ENCODE peak calls at places on chromosomes 11 and 22, in four cellular contexts. X is lower lobe of right lung, R is lung, T is AG09309. H is an unnamed sample.

GRCh38 chr11:10392680-10393079 is 62.4 kb upstream of the AMPD3 start:
- DNase-seq in T (no peak), X (no peak), R (no peak), H (no peak)

GRCh38 chr11:39668640-39669039 is 1790.8 kb downstream of the LRRC4C start:
- DNase-seq in R (no peak), X (no peak), T (no peak), H (no peak)

GRCh38 chr22:50569041-50569459 is 6.3 kb upstream of the SYCE3 start:
- DNase-seq in R (no peak), X (peak), T (no peak), H (no peak)

GRCh38 chr11:125070699-125071254 is 7.7 kb downstream of the SLC37A2 start:
- DNase-seq in X (peak), T (no peak), R (peak), H (no peak)

GRCh38 chr11:14095882-14096281 is 133.4 kb downstream of the SPON1 start:
- DNase-seq in X (no peak), R (no peak), T (no peak), H (no peak)

GRCh38 chr11:114321621-114322257 is 25.5 kb downstream of the NNMT start:
- DNase-seq in T (peak), R (no peak), X (no peak), H (peak)

GRCh38 chr11:1088927-1089737 is 14.5 kb downstream of the MUC2 start:
- DNase-seq in X (peak), R (no peak), T (no peak), H (no peak)

GRCh38 chr22:42613869-42614268 is 814 bp downstream of the POLDIP3 start:
- DNase-seq in T (no peak), R (no peak), X (no peak), H (no peak)

GRCh38 chr11:72831521-72832300 is 17.5 kb downstream of the ATG16L2 start:
- DNase-seq in R (peak), T (no peak), X (peak), H (no peak)

GRCh38 chr11:83922318-83922717 is 636.2 kb upstream of the CCDC90B start:
- DNase-seq in X (no peak), R (no peak), T (no peak), H (no peak)

GRCh38 chr22:29244785-29245625 is 22.8 kb downstream of the RHBDD3 start:
- DNase-seq in T (no peak), R (no peak), X (no peak), H (no peak)

GRCh38 chr22:31229402-31230140 is 17.5 kb downstream of the LIMK2 start:
- DNase-seq in X (no peak), T (no peak), R (no peak), H (no peak)

GRCh38 chr11:133403900-133404299 is 128.4 kb downstream of the OPCML start:
- DNase-seq in R (no peak), X (no peak), T (no peak), H (no peak)

GRCh38 chr11:66641834-66642233 is 3.3 kb downstream of the RBM4 start:
- DNase-seq in X (no peak), R (peak), T (no peak), H (no peak)

GRCh38 chr11:66636411-66636810 is 2.1 kb upstream of the RBM4 start:
- DNase-seq in R (no peak), T (no peak), X (no peak), H (no peak)

GRCh38 chr11:66637557-66638176 is 836 bp upstream of the RBM4 start:
- DNase-seq in T (no peak), R (no peak), X (no peak), H (no peak)

GRCh38 chr11:66638177-66639065 is at the start of gene RBM4:
- DNase-seq in T (peak), X (peak), R (peak), H (peak)

GRCh38 chr11:66639066-66639813 is 737 bp downstream of the RBM4 start:
- DNase-seq in T (peak), X (no peak), R (no peak), H (no peak)
- TF ChIP-seq CTCF in T (no peak), X (no peak), R (no peak), H (no peak)

GRCh38 chr22:23243006-23243573 is 62.8 kb downstream of the BCR start:
- DNase-seq in X (no peak), T (no peak), R (no peak), H (no peak)
- TF ChIP-seq CTCF in X (no peak), T (no peak), R (no peak), H (no peak)

GRCh38 chr22:40036591-40037225 is 42.0 kb downstream of the FAM83F start:
- DNase-seq in R (peak), T (peak), X (peak), H (peak)
- TF ChIP-seq CTCF in R (peak), T (peak), X (peak), H (peak)

GRCh38 chr22:20018001-20018400 is 1.4 kb upstream of the ARVCF start:
- DNase-seq in X (no peak), R (no peak), T (no peak), H (no peak)

GRCh38 chr22:20015971-20016733 is 471 bp downstream of the ARVCF start:
- DNase-seq in R (no peak), X (peak), T (no peak), H (no peak)

GRCh38 chr22:20017622-20017958 is 967 bp upstream of the ARVCF start:
- DNase-seq in X (no peak), R (no peak), T (no peak), H (no peak)

GRCh38 chr22:20015187-20015625 is 1.4 kb downstream of the ARVCF start:
- DNase-seq in X (no peak), T (no peak), R (no peak), H (no peak)

GRCh38 chr22:20016734-20017621 is at the start of gene ARVCF:
- DNase-seq in R (peak), T (peak), X (peak), H (peak)
- TF ChIP-seq CTCF in R (peak), T (no peak), X (peak), H (no peak)